ENCODE peak calls at places on chromosomes 16 and 17, in ten cellular contexts. E is NCI-H1436; B is Calu3; H is CMK; N is Right ventricle myocardium superior; Q is smooth muscle cell of the brain vasculature; K is HT1080; T is central memory CD4-positive, alpha-beta T cell; I is stimulated activated CD4-positive, alpha-beta T cell treated with anti-CD3 and anti-CD28 coated beads, TNF-alpha, amount 100 ng/mL, for 1 hour; J is CD8-positive, alpha-beta T cell. U is an unnamed sample.

GRCh38 chr16:27217256-27217655 is 13.9 kb downstream of the KDM8 start:
- DNase-seq in E (no peak), B (no peak), H (no peak), N (peak), Q (no peak), K (no peak), T (no peak), I (no peak), J (no peak), U (no peak)

GRCh38 chr16:79171504-79172240 is 428.9 kb downstream of the MAF start:
- DNase-seq in E (peak), B (no peak), H (no peak), N (no peak), Q (no peak), K (no peak), T (no peak), I (no peak), J (no peak), U (no peak)

GRCh38 chr17:82272495-82273326 is 789 bp downstream of the CSNK1D start:
- DNase-seq in E (no peak), B (no peak), H (peak), N (peak), Q (no peak), K (no peak), T (peak), I (peak), J (no peak), U (no peak)

GRCh38 chr16:5215911-5216310 is 118.3 kb upstream of the EEF2KMT start:
- DNase-seq in E (no peak), B (no peak), H (no peak), N (no peak), Q (no peak), K (no peak), T (no peak), I (no peak), J (no peak), U (no peak)

GRCh38 chr17:82599674-82600661 is 48.3 kb downstream of the WDR45B start:
- DNase-seq in E (peak), B (no peak), H (no peak), N (no peak), Q (no peak), K (no peak), T (no peak), I (no peak), J (no peak), U (no peak)

GRCh38 chr16:25750489-25750888 is 58.7 kb downstream of the HS3ST4 start:
- DNase-seq in E (no peak), B (no peak), H (no peak), N (no peak), Q (no peak), K (no peak), T (no peak), I (no peak), J (no peak), U (no peak)

GRCh38 chr16:733382-734207 is 6.7 kb downstream of the HAGHL start:
- DNase-seq in E (no peak), B (no peak), H (no peak), N (no peak), Q (no peak), K (no peak), T (no peak), I (no peak), J (no peak), U (no peak)

GRCh38 chr17:45405250-45406086 is 27.2 kb downstream of the ARHGAP27 start:
- DNase-seq in E (peak), B (no peak), H (no peak), N (no peak), Q (no peak), K (no peak), T (no peak), I (no peak), J (no peak), U (no peak)

GRCh38 chr17:74810699-74811485 is 34.7 kb upstream of the NAT9 start:
- DNase-seq in E (no peak), B (no peak), H (no peak), N (no peak), Q (no peak), K (no peak), T (no peak), I (no peak), J (no peak), U (no peak)

GRCh38 chr16:55832425-55832787 is 490 bp downstream of the CES1 start:
- DNase-seq in E (no peak), B (no peak), H (no peak), N (no peak), Q (no peak), K (no peak), T (no peak), I (no peak), J (no peak), U (no peak)

GRCh38 chr16:3510410-3510809 is 9.6 kb downstream of the CLUAP1 start:
- DNase-seq in E (no peak), B (no peak), H (no peak), N (no peak), Q (no peak), K (no peak), T (no peak), I (no peak), J (no peak), U (no peak)

GRCh38 chr17:50468120-50469004 is at the start of gene CHAD:
- DNase-seq in E (no peak), B (no peak), H (no peak), N (no peak), Q (no peak), K (no peak), T (no peak), I (no peak), J (no peak), U (no peak)

GRCh38 chr16:88681084-88681680 is 5.1 kb downstream of the SNAI3 start:
- DNase-seq in E (no peak), B (peak), H (no peak), N (no peak), Q (no peak), K (no peak), T (no peak), I (no peak), J (no peak), U (no peak)

GRCh38 chr17:8732406-8733065 is 12.1 kb downstream of the CCDC42 start:
- DNase-seq in E (no peak), B (no peak), H (no peak), N (no peak), Q (no peak), K (no peak), T (no peak), I (no peak), J (no peak), U (no peak)

GRCh38 chr16:72939247-72939646 is 108.7 kb downstream of the ZFHX3 start:
- DNase-seq in E (no peak), B (no peak), H (no peak), N (no peak), Q (no peak), K (no peak), T (no peak), I (no peak), J (no peak), U (no peak)

GRCh38 chr17:69643686-69644085 is 229.2 kb downstream of the MAP2K6 start:
- DNase-seq in E (no peak), B (no peak), H (no peak), N (no peak), Q (no peak), K (no peak), T (no peak), I (no peak), J (no peak), U (no peak)

GRCh38 chr16:61948414-61948813 is 87.8 kb downstream of the CDH8 start:
- DNase-seq in E (no peak), B (no peak), H (no peak), N (no peak), Q (no peak), K (no peak), T (no peak), I (no peak), J (no peak), U (no peak)

GRCh38 chr17:45225051-45225700 is 3.5 kb downstream of the FMNL1 start:
- DNase-seq in E (no peak), B (no peak), H (no peak), N (peak), Q (no peak), K (peak), T (no peak), I (no peak), J (no peak), U (no peak)

GRCh38 chr17:9520649-9521435 is 54.8 kb downstream of the STX8 start:
- DNase-seq in E (no peak), B (no peak), H (no peak), N (no peak), Q (no peak), K (no peak), T (no peak), I (no peak), J (no peak), U (no peak)

GRCh38 chr17:19703776-19704371 is 12.5 kb downstream of the SLC47A2 start:
- DNase-seq in E (no peak), B (no peak), H (no peak), N (no peak), Q (no peak), K (no peak), T (no peak), I (no peak), J (no peak), U (no peak)

GRCh38 chr17:40480501-40481003 is 20.9 kb downstream of the TNS4 start:
- DNase-seq in E (peak), B (peak), H (peak), N (peak), Q (no peak), K (peak), T (peak), I (peak), J (peak), U (no peak)

GRCh38 chr16:12395266-12395665 is 408.4 kb downstream of the CPPED1 start:
- DNase-seq in E (no peak), B (no peak), H (no peak), N (no peak), Q (no peak), K (peak), T (no peak), I (no peak), J (no peak), U (no peak)

GRCh38 chr17:3693829-3694231 is 2.1 kb downstream of the P2RX5 start:
- DNase-seq in E (no peak), B (no peak), H (peak), N (no peak), Q (no peak), K (no peak), T (no peak), I (no peak), J (no peak), U (no peak)

GRCh38 chr17:76053230-76054111 is 18.8 kb downstream of the SRP68 start:
- DNase-seq in E (no peak), B (peak), H (no peak), N (no peak), Q (no peak), K (peak), T (no peak), I (no peak), J (no peak), U (peak)

GRCh38 chr17:81482673-81483072 is 29.9 kb downstream of the ACTG1 start:
- DNase-seq in E (no peak), B (no peak), H (no peak), N (no peak), Q (no peak), K (no peak), T (no peak), I (no peak), J (no peak), U (no peak)